ENCODE peak calls at places on chromosomes 13 and 19, in seven cellular contexts. One of them, this sample, is unnamed.

GRCh38 chr13:98445340-98446233 is 131.3 kb downstream of the STK24 start:
- DNase-seq in HCT116: peak
- DNase-seq in SK-N-SH: peak
- DNase-seq in HepG2: peak
- DNase-seq in K562: peak
- DNase-seq in GM12878: peak
- DNase-seq in H1: peak
- DNase-seq in this sample: peak

GRCh38 chr13:51643882-51644281 is 59.6 kb downstream of the WDFY2 start:
- DNase-seq in K562: no peak
- DNase-seq in HepG2: peak
- DNase-seq in H1: no peak
- DNase-seq in SK-N-SH: no peak
- DNase-seq in GM12878: no peak
- DNase-seq in HCT116: peak
- DNase-seq in this sample: no peak

GRCh38 chr19:10603084-10603872 is 16.2 kb upstream of the AP1M2 start:
- DNase-seq in H1: peak
- DNase-seq in GM12878: peak
- DNase-seq in HepG2: no peak
- DNase-seq in K562: peak
- DNase-seq in SK-N-SH: peak
- DNase-seq in HCT116: no peak
- DNase-seq in this sample: no peak

GRCh38 chr13:38514575-38514974 is 164.9 kb downstream of the UFM1 start:
- DNase-seq in HepG2: no peak
- DNase-seq in HCT116: no peak
- DNase-seq in H1: no peak
- DNase-seq in SK-N-SH: no peak
- DNase-seq in K562: no peak
- DNase-seq in GM12878: no peak
- DNase-seq in this sample: no peak

GRCh38 chr13:20428666-20429644 is 96.7 kb downstream of the CRYL1 start:
- DNase-seq in HepG2: no peak
- DNase-seq in HCT116: no peak
- DNase-seq in H1: no peak
- DNase-seq in K562: no peak
- DNase-seq in GM12878: no peak
- DNase-seq in SK-N-SH: no peak
- DNase-seq in this sample: no peak

GRCh38 chr19:3108775-3109174 is 14.6 kb downstream of the GNA11 start:
- DNase-seq in HCT116: no peak
- DNase-seq in K562: peak
- DNase-seq in H1: peak
- DNase-seq in HepG2: peak
- DNase-seq in SK-N-SH: peak
- DNase-seq in GM12878: no peak
- DNase-seq in this sample: peak

GRCh38 chr13:28530729-28531194 is 35.8 kb upstream of the FLT1 start:
- DNase-seq in HepG2: no peak
- DNase-seq in HCT116: no peak
- DNase-seq in GM12878: no peak
- DNase-seq in K562: no peak
- DNase-seq in SK-N-SH: no peak
- DNase-seq in H1: no peak
- DNase-seq in this sample: peak

GRCh38 chr19:44803442-44804428 is 5.2 kb upstream of the BCAM start:
- DNase-seq in K562: no peak
- DNase-seq in HCT116: no peak
- DNase-seq in SK-N-SH: peak
- DNase-seq in HepG2: no peak
- DNase-seq in GM12878: no peak
- DNase-seq in H1: no peak
- DNase-seq in this sample: no peak

GRCh38 chr19:51760811-51761356 is at the start of gene FPR2:
- DNase-seq in H1: no peak
- DNase-seq in HCT116: no peak
- DNase-seq in SK-N-SH: no peak
- DNase-seq in K562: no peak
- DNase-seq in HepG2: no peak
- DNase-seq in GM12878: no peak
- DNase-seq in this sample: no peak

GRCh38 chr19:37513397-37513796 is 6.7 kb downstream of the ZNF793 start:
- DNase-seq in H1: no peak
- DNase-seq in K562: no peak
- DNase-seq in HCT116: no peak
- DNase-seq in HepG2: no peak
- DNase-seq in GM12878: no peak
- DNase-seq in SK-N-SH: no peak
- DNase-seq in this sample: no peak

DNA sequence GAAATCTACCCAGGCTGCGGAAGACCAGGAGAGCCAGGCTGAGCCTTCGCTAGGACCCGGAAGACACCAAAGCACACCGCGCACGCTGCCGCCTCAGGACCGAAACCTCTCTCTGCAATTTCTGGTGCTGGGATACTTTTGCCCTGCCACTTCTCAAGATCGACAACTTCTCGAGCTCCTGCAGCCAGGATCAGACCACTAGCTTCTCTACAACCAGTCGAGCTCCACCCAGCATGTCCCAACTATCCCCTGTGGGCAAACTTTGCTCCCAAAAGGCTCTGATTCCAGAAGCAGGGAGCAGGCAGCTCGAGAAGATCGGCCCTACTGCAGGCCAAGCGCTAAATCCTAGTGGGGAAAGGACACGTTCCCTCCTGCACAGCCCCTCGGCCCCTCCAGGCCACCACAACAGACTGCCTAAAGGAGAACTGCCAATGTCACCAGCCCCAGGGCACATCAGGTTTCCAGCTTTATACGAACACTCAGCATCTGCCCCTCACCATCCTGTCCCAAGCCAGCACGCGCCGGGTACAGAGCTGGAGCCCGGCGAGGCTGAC is 981 bp downstream of the AKAP8 start:
- DNase-seq in H1: no peak
- DNase-seq in HepG2: peak
- DNase-seq in HCT116: no peak
- DNase-seq in SK-N-SH: peak
- DNase-seq in K562: peak
- DNase-seq in GM12878: no peak
- DNase-seq in this sample: peak
- TF ChIP-seq JUND in H1: no peak
- TF ChIP-seq JUND in HepG2: no peak
- TF ChIP-seq JUND in HCT116: no peak
- TF ChIP-seq JUND in SK-N-SH: no peak
- TF ChIP-seq JUND in K562: no peak
- TF ChIP-seq JUND in GM12878: no peak
- TF ChIP-seq JUND in this sample: no peak

GRCh38 chr13:23558675-23559536 is 11.3 kb upstream of the TNFRSF19 start:
- DNase-seq in HCT116: peak
- DNase-seq in GM12878: no peak
- DNase-seq in H1: no peak
- DNase-seq in HepG2: peak
- DNase-seq in K562: no peak
- DNase-seq in SK-N-SH: peak
- DNase-seq in this sample: peak
- TF ChIP-seq JUND in HCT116: no peak
- TF ChIP-seq JUND in GM12878: no peak
- TF ChIP-seq JUND in H1: no peak
- TF ChIP-seq JUND in HepG2: no peak
- TF ChIP-seq JUND in K562: no peak
- TF ChIP-seq JUND in SK-N-SH: no peak
- TF ChIP-seq JUND in this sample: no peak

DNA sequence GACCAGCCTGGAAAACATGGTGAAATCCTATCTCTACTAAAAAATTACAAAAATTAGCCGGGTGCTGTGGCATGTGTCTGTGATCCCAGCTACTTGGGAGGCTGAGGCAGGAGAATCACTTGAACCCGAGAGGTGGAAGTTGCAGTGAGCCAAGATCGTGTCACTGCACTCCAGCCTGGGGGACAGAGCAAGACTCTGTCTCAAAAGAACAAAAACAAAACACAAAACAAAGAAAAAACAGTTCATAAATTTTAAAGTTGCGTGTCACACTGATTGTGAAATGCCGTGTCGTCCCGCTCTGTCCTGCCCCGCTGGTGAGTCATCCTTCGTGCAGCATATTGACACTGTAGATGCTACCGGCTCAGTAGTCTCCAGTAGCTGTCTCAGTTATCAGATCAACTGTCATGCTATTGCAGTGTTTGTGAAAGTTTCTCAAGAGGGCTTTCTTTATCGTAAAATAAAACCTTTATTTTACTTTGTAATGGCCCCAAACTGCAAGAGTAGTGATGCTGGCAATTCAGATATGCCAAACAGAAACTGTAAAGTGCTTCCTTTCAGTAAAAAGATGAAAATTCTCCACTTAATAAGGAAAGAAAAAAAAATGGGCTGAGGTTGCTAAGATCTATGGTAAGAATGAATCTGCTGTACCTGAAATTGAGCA is 36.4 kb upstream of the IGFL1 start:
- DNase-seq in H1: no peak
- DNase-seq in GM12878: no peak
- DNase-seq in HCT116: no peak
- DNase-seq in HepG2: peak
- DNase-seq in SK-N-SH: no peak
- DNase-seq in K562: peak
- DNase-seq in this sample: no peak
- TF ChIP-seq JUND in H1: no peak
- TF ChIP-seq JUND in GM12878: no peak
- TF ChIP-seq JUND in HCT116: no peak
- TF ChIP-seq JUND in HepG2: peak
- TF ChIP-seq JUND in SK-N-SH: peak
- TF ChIP-seq JUND in K562: peak
- TF ChIP-seq JUND in this sample: no peak

GRCh38 chr19:48325265-48325910 is at the start of gene EMP3:
- DNase-seq in SK-N-SH: no peak
- DNase-seq in K562: peak
- DNase-seq in HCT116: peak
- DNase-seq in H1: peak
- DNase-seq in GM12878: peak
- DNase-seq in HepG2: no peak
- DNase-seq in this sample: peak
- TF ChIP-seq JUND in SK-N-SH: no peak
- TF ChIP-seq JUND in K562: peak
- TF ChIP-seq JUND in HCT116: no peak
- TF ChIP-seq JUND in H1: no peak
- TF ChIP-seq JUND in GM12878: no peak
- TF ChIP-seq JUND in HepG2: no peak
- TF ChIP-seq JUND in this sample: no peak

DNA sequence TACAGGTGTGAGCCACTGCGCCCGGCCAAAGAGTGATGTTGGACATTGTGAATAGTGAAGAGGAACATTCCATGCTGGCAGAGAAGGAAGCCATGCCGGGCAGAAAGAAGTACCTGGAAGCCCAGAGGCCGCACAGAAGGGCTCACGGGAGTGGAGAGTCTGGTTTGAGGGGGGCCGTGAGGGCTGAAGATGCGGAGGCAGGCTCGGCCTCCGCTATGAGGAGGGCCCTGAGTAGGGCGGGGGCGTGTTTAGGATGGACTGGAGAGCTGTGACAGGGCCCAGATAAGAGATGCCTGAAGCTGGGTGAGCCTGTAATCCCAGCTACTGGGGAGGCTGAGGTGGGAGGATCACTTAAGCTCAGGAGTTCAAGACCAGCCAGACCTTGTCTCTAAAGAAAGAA is 1.6 kb downstream of the JOSD2 start:
- DNase-seq in HepG2: no peak
- DNase-seq in K562: peak
- DNase-seq in GM12878: no peak
- DNase-seq in H1: no peak
- DNase-seq in HCT116: no peak
- DNase-seq in SK-N-SH: no peak
- DNase-seq in this sample: no peak
- TF ChIP-seq JUND in HepG2: no peak
- TF ChIP-seq JUND in K562: no peak
- TF ChIP-seq JUND in GM12878: no peak
- TF ChIP-seq JUND in H1: no peak
- TF ChIP-seq JUND in HCT116: no peak
- TF ChIP-seq JUND in SK-N-SH: no peak
- TF ChIP-seq JUND in this sample: no peak

DNA sequence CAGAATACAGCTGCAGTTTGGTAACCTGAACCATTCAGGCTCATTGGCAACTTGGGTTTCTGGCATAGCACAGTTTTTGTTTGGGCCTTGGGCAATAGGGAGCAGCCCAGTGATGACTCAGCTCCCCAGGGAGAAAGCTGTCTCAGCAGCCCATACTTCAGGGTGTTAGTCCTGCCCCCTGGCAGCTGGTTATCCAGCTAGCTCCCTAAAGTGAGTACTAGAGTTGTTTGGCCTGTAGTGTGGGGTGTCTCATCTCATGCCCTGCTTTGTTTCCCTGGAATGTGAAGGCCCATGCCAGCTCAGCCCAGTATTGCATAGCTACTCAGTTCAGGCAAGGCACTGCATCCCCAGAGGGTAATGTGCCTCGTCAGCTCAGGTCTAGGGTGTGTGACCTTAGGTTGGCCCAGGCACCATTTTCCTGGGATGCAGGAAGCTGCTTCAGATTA is 18.2 kb upstream of the ZNF543 start:
- DNase-seq in SK-N-SH: no peak
- DNase-seq in GM12878: no peak
- DNase-seq in HepG2: no peak
- DNase-seq in HCT116: no peak
- DNase-seq in K562: no peak
- DNase-seq in H1: no peak
- DNase-seq in this sample: peak
- TF ChIP-seq JUND in SK-N-SH: no peak
- TF ChIP-seq JUND in GM12878: no peak
- TF ChIP-seq JUND in HepG2: no peak
- TF ChIP-seq JUND in HCT116: no peak
- TF ChIP-seq JUND in K562: no peak
- TF ChIP-seq JUND in H1: no peak
- TF ChIP-seq JUND in this sample: no peak

GRCh38 chr19:18999016-18999758 is 34.1 kb downstream of the SUGP2 start:
- DNase-seq in GM12878: no peak
- DNase-seq in SK-N-SH: no peak
- DNase-seq in K562: no peak
- DNase-seq in H1: no peak
- DNase-seq in HCT116: no peak
- DNase-seq in HepG2: no peak
- DNase-seq in this sample: peak
- TF ChIP-seq JUND in GM12878: no peak
- TF ChIP-seq JUND in SK-N-SH: no peak
- TF ChIP-seq JUND in K562: no peak
- TF ChIP-seq JUND in H1: no peak
- TF ChIP-seq JUND in HCT116: no peak
- TF ChIP-seq JUND in HepG2: no peak
- TF ChIP-seq JUND in this sample: no peak

DNA sequence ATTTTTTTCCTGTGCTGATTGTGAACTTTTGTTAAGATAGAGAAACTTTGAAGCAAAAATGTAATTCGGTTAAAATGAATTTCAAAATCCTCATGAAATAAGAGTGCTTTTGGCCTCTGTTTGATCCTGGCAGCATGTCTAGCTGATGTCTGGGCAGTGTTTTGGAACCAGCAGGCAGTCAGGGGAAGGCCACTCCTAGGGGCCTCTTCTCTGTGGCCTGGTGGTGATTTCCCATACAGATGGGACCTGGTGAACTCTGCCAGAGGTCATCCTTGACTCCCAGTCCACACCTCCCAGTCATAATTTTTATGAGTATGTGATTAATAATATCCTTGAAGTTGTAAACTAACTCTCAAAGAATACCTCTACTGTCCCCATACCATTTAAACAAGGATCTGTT is 226.6 kb downstream of the PCCA start:
- DNase-seq in H1: no peak
- DNase-seq in SK-N-SH: no peak
- DNase-seq in HCT116: no peak
- DNase-seq in GM12878: no peak
- DNase-seq in HepG2: peak
- DNase-seq in K562: no peak
- DNase-seq in this sample: no peak
- TF ChIP-seq JUND in H1: no peak
- TF ChIP-seq JUND in SK-N-SH: no peak
- TF ChIP-seq JUND in HCT116: no peak
- TF ChIP-seq JUND in GM12878: no peak
- TF ChIP-seq JUND in HepG2: no peak
- TF ChIP-seq JUND in K562: no peak
- TF ChIP-seq JUND in this sample: no peak

This sample was measured in T47D.